ENCODE peak calls at places on chromosomes 3 and 15, in nine cellular contexts. G, P, R, J, X, M, L, U and Y are unnamed samples.

GRCh38 chr3:130956281-130956680 is 62.4 kb downstream of the ATP2C1 start:
- DNase-seq in R (no peak), U (no peak), X (no peak), G (no peak), P (no peak), M (no peak), J (no peak), L (no peak), Y (no peak)

GRCh38 chr3:70963412-70963811 is 620.1 kb downstream of the FOXP1 start:
- DNase-seq in L (no peak), R (no peak), M (no peak), P (no peak), G (no peak), J (no peak), X (no peak), U (no peak), Y (peak; percentile 35)

GRCh38 chr3:72176537-72177041 is 391.6 kb upstream of the PROK2 start:
- DNase-seq in L (no peak), M (no peak), X (no peak), P (no peak), U (no peak), R (no peak), J (peak; percentile 66), G (no peak), Y (no peak)

GRCh38 chr15:28955160-28955502 is 69.4 kb downstream of the APBA2 start:
- DNase-seq in G (no peak), M (no peak), R (no peak), U (no peak), P (no peak), J (peak; percentile 48), X (no peak), L (no peak), Y (peak; percentile 46)

GRCh38 chr15:64897345-64897985 is 14.2 kb upstream of the ANKDD1A start:
- DNase-seq in U (no peak), X (peak; percentile 68), J (peak; percentile 71), P (no peak), R (peak; percentile 79), L (no peak), G (peak; percentile 80), M (no peak), Y (peak; percentile 53)

GRCh38 chr3:67016522-67017080 is 18.5 kb downstream of the KBTBD8 start:
- DNase-seq in L (no peak), P (no peak), G (no peak), X (no peak), M (no peak), U (no peak), J (peak; percentile 58), R (no peak), Y (no peak)

GRCh38 chr15:72098076-72098475 is 19.9 kb downstream of the MYO9A start:
- DNase-seq in G (no peak), P (no peak), J (no peak), R (no peak), U (no peak), L (no peak), X (no peak), M (no peak), Y (no peak)

GRCh38 chr3:197547618-197548017 is 8.2 kb downstream of the BDH1 start:
- DNase-seq in U (no peak), J (peak; percentile 58), R (no peak), L (no peak), X (no peak), P (no peak), M (peak; percentile 39), G (no peak), Y (no peak)

GRCh38 chr3:171614318-171614967 is 154.2 kb upstream of the TNIK start:
- DNase-seq in L (no peak), M (peak; percentile 32), P (no peak), R (peak; percentile 42), G (no peak), U (no peak), X (no peak), J (no peak), Y (peak; percentile 64)

GRCh38 chr3:50365080-50365841 is 5.9 kb upstream of the TMEM115 start:
- DNase-seq in R (peak; percentile 90), J (peak; percentile 98), P (peak; percentile 20), M (peak; percentile 92), G (peak; percentile 71), L (peak; percentile 68), U (peak; percentile 92), X (peak; percentile 88), Y (peak; percentile 39)

GRCh38 chr15:65954289-65954741 is 85.0 kb downstream of the RAB11A start:
- DNase-seq in X (no peak), J (no peak), R (no peak), M (no peak), U (no peak), G (no peak), P (no peak), L (no peak), Y (no peak)

GRCh38 chr3:130811552-130811951 is 64.9 kb upstream of the PIK3R4 start:
- DNase-seq in L (no peak), J (no peak), X (no peak), U (no peak), R (no peak), M (no peak), P (no peak), G (no peak), Y (no peak)

GRCh38 chr3:72894941-72895552 is 7.2 kb downstream of the GXYLT2 start:
- DNase-seq in X (no peak), P (no peak), L (no peak), U (no peak), M (no peak), G (no peak), R (no peak), J (no peak), Y (no peak)

GRCh38 chr15:39672184-39672583 is 91.3 kb downstream of the THBS1 start:
- DNase-seq in J (no peak), R (no peak), G (no peak), U (no peak), M (no peak), P (no peak), X (no peak), L (no peak), Y (no peak)

GRCh38 chr15:42578984-42579537 is 3.7 kb downstream of the STARD9 start:
- DNase-seq in G (no peak), J (no peak), R (no peak), X (no peak), L (no peak), P (no peak), M (no peak), U (no peak), Y (no peak)

GRCh38 chr15:42577514-42578031 is 2.2 kb downstream of the STARD9 start:
- DNase-seq in M (no peak), R (no peak), L (no peak), P (no peak), U (no peak), J (no peak), X (no peak), G (no peak), Y (peak; percentile 57)

GRCh38 chr15:42584031-42584765 is 8.8 kb downstream of the STARD9 start:
- DNase-seq in G (no peak), J (no peak), R (no peak), P (no peak), L (no peak), X (no peak), M (peak; percentile 71), U (no peak), Y (no peak)

GRCh38 chr15:42581272-42581730 is 5.9 kb downstream of the STARD9 start:
- DNase-seq in L (peak; percentile 91), M (peak; percentile 33), U (peak; percentile 60), R (peak; percentile 90), J (peak; percentile 94), X (peak; percentile 81), P (no peak), G (peak; percentile 92), Y (peak; percentile 63)

DNA sequence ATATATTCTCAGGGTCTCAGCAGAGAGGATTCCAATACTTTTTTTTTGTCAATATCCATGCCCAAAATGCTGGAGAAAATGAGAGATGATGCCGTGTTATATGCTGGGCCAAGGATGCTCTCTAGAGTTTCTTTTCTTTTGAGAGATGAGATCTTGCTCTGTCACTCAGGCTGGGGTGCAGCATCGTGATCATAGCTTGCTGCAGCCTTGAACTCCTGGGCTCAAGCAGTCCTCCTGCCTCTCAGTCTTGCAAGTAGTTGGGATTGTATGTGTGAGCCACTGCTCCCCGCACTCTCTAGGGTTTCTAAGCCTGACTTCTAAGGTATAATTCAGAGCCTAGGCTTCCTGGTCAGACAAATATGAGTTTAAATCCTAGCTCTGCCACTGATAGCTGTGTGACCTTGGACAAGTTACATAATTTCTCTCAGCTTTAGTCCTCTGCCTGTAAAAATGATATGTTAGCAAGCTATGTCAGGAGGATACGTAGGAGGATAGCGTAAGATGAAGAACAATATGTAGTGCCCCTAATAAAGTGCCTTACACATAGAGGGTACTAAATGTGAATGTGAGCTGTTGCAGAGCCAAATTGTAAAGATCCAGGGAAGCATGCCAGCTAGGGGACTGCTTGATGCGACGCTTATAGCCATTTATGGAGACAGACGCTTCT is 7.3 kb downstream of the STARD9 start:
- DNase-seq in L (no peak), U (no peak), R (no peak), G (no peak), P (no peak), X (no peak), J (no peak), M (no peak), Y (no peak)
- H3K27ac ChIP-seq in L (peak overlapping the region; percentile 92), U (no peak overlapping the region), R (no peak overlapping the region), G (peak overlapping the region; percentile 79), P (no peak overlapping the region), X (peak overlapping the region; percentile 59), J (no peak overlapping the region), M (no peak overlapping the region), Y (no peak overlapping the region)

GRCh38 chr3:177055557-177056290 is 141.6 kb downstream of the TBL1XR1 start:
- DNase-seq in G (no peak), L (no peak), M (no peak), X (no peak), R (no peak), P (no peak), U (no peak), J (no peak), Y (no peak)
- H3K27ac ChIP-seq in G (no peak overlapping the region), L (peak overlapping the region; percentile 7), M (no peak overlapping the region), X (no peak overlapping the region), R (no peak overlapping the region), P (no peak overlapping the region), U (no peak overlapping the region), J (no peak overlapping the region), Y (no peak overlapping the region)

DNA sequence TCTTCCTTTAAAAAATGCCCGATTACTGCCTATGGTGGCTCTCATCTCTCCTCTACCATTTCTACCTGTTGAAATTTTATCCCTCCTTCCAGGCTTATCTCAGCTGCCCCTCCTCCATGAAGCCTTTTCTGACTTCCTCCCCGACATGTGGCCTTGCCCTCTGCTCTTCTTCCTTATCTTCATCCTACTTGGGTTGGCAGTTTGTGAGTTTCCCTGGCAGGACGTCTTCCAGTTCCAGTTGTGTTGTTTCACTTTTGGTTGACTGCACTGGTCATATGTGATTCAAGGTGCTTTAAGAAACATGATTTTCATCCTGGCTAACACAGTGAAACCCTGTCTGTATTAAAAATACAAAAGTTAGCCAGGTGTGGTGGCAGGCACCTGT is 4.4 kb downstream of the DLL4 start:
- DNase-seq in U (no peak), J (no peak), P (no peak), R (no peak), X (no peak), G (no peak), L (no peak), M (no peak), Y (no peak)
- H3K27ac ChIP-seq in U (no peak overlapping the region), J (no peak overlapping the region), P (no peak overlapping the region), R (no peak overlapping the region), X (no peak overlapping the region), G (no peak overlapping the region), L (no peak overlapping the region), M (no peak overlapping the region), Y (no peak overlapping the region)

DNA sequence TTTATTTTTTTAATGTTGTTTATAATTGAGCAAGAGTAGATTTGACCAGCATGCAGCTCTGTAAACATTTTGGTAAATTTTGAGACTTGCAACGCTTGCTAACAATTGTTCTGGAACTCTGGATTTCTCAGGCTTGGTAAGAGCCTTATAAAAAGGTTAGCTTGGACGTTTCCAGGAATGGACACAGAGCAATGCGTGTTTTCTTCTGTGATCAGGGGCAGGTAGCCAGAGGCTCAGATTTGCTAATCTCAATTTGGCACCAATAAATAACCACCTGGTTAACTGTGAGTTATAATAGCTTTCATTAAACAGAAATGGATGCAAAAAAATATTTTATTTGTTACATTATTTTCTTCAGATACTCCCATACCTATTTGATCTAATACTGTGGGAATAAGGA is 39.8 kb downstream of the CADM2 start:
- DNase-seq in J (no peak), X (no peak), P (no peak), G (no peak), U (no peak), R (no peak), M (no peak), L (no peak), Y (no peak)
- H3K27ac ChIP-seq in J (no peak overlapping the region), X (no peak overlapping the region), P (no peak overlapping the region), G (no peak overlapping the region), U (no peak overlapping the region), R (no peak overlapping the region), M (no peak overlapping the region), L (peak overlapping the region; percentile 7), Y (no peak overlapping the region)